ENCODE peak calls at places on chromosome 20, in five cellular contexts. One of them, this sample, is unnamed.

GRCh38 chr20:24808616-24809015 is 140.5 kb upstream of the CST7 start:
- DNase-seq in tibial nerve: no peak
- DNase-seq in small intestine: no peak
- DNase-seq in testis: no peak
- DNase-seq in transverse colon: no peak
- DNase-seq in this sample: no peak

GRCh38 chr20:7155794-7156193 is 388.3 kb downstream of the BMP2 start:
- DNase-seq in tibial nerve: no peak
- DNase-seq in small intestine: peak; percentile 1
- DNase-seq in testis: no peak
- DNase-seq in transverse colon: no peak
- DNase-seq in this sample: no peak

GRCh38 chr20:62752181-62752670 is 43.6 kb downstream of the NTSR1 start:
- DNase-seq in tibial nerve: no peak
- DNase-seq in small intestine: no peak
- DNase-seq in testis: no peak
- DNase-seq in transverse colon: no peak
- DNase-seq in this sample: no peak

GRCh38 chr20:37282558-37282957 is 6.9 kb upstream of the MANBAL start:
- DNase-seq in tibial nerve: no peak
- DNase-seq in small intestine: no peak
- DNase-seq in testis: peak; percentile 71
- DNase-seq in transverse colon: peak; percentile 19
- DNase-seq in this sample: no peak

GRCh38 chr20:58019850-58020625 is 208.4 kb downstream of the ANKRD60 start:
- DNase-seq in tibial nerve: no peak
- DNase-seq in small intestine: no peak
- DNase-seq in testis: no peak
- DNase-seq in transverse colon: no peak
- DNase-seq in this sample: no peak

GRCh38 chr20:61371501-61372150 is 119.6 kb downstream of the CDH4 start:
- DNase-seq in tibial nerve: no peak
- DNase-seq in small intestine: no peak
- DNase-seq in testis: no peak
- DNase-seq in transverse colon: no peak
- DNase-seq in this sample: no peak

GRCh38 chr20:41275181-41275793 is 42.2 kb downstream of the ZHX3 start:
- DNase-seq in tibial nerve: no peak
- DNase-seq in small intestine: no peak
- DNase-seq in testis: no peak
- DNase-seq in transverse colon: no peak
- DNase-seq in this sample: no peak

GRCh38 chr20:37807491-37807890 is 95.4 kb upstream of the VSTM2L start:
- DNase-seq in tibial nerve: no peak
- DNase-seq in small intestine: no peak
- DNase-seq in testis: no peak
- DNase-seq in transverse colon: no peak
- DNase-seq in this sample: no peak

GRCh38 chr20:22584630-22584921 is 204 bp upstream of the FOXA2 start:
- DNase-seq in tibial nerve: no peak
- DNase-seq in small intestine: peak; percentile 47
- DNase-seq in testis: no peak
- DNase-seq in transverse colon: peak; percentile 88
- DNase-seq in this sample: no peak

GRCh38 chr20:49283703-49284625 is 6.1 kb upstream of the ZNFX1 start:
- DNase-seq in tibial nerve: no peak
- DNase-seq in small intestine: no peak
- DNase-seq in testis: no peak
- DNase-seq in transverse colon: no peak
- DNase-seq in this sample: no peak

GRCh38 chr20:18224968-18225568 is 63.3 kb upstream of the ZNF133 start:
- DNase-seq in tibial nerve: peak; percentile 52
- DNase-seq in small intestine: peak; percentile 9
- DNase-seq in testis: peak; percentile 29
- DNase-seq in transverse colon: no peak
- DNase-seq in this sample: no peak

GRCh38 chr20:54642733-54643667 is 167.6 kb downstream of the DOK5 start:
- DNase-seq in tibial nerve: no peak
- DNase-seq in small intestine: no peak
- DNase-seq in testis: no peak
- DNase-seq in transverse colon: no peak
- DNase-seq in this sample: no peak

GRCh38 chr20:8782804-8783203 is 286.1 kb upstream of the PLCB4 start:
- DNase-seq in tibial nerve: no peak
- DNase-seq in small intestine: no peak
- DNase-seq in testis: no peak
- DNase-seq in transverse colon: no peak
- DNase-seq in this sample: no peak

GRCh38 chr20:53940883-53941546 is 129.4 kb downstream of the BCAS1 start:
- DNase-seq in tibial nerve: peak; percentile 47
- DNase-seq in small intestine: peak; percentile 51
- DNase-seq in testis: no peak
- DNase-seq in transverse colon: no peak
- DNase-seq in this sample: peak; percentile 64

GRCh38 chr20:20677186-20677585 is 35.3 kb downstream of the RALGAPA2 start:
- DNase-seq in tibial nerve: no peak
- DNase-seq in small intestine: no peak
- DNase-seq in testis: no peak
- DNase-seq in transverse colon: no peak
- DNase-seq in this sample: no peak

GRCh38 chr20:25048519-25048952 is 9.4 kb downstream of the ACSS1 start:
- DNase-seq in tibial nerve: no peak
- DNase-seq in small intestine: no peak
- DNase-seq in testis: peak; percentile 78
- DNase-seq in transverse colon: peak; percentile 7
- DNase-seq in this sample: no peak

GRCh38 chr20:17902531-17903083 is 66.0 kb downstream of the SNX5 start:
- DNase-seq in tibial nerve: no peak
- DNase-seq in small intestine: no peak
- DNase-seq in testis: no peak
- DNase-seq in transverse colon: no peak
- DNase-seq in this sample: no peak

GRCh38 chr20:39082686-39083085 is 120.5 kb downstream of the DHX35 start:
- DNase-seq in tibial nerve: no peak
- DNase-seq in small intestine: no peak
- DNase-seq in testis: no peak
- DNase-seq in transverse colon: no peak
- DNase-seq in this sample: no peak

GRCh38 chr20:51696304-51697118 is 71.7 kb downstream of the ATP9A start:
- DNase-seq in tibial nerve: no peak
- DNase-seq in small intestine: no peak
- DNase-seq in testis: no peak
- DNase-seq in transverse colon: no peak
- DNase-seq in this sample: no peak

GRCh38 chr20:58649288-58650180 is 1.5 kb upstream of the STX16 start:
- DNase-seq in tibial nerve: no peak
- DNase-seq in small intestine: peak; percentile 21
- DNase-seq in testis: no peak
- DNase-seq in transverse colon: peak; percentile 28
- DNase-seq in this sample: peak; percentile 91

GRCh38 chr20:51371720-51372119 is 170.8 kb downstream of the NFATC2 start:
- DNase-seq in tibial nerve: no peak
- DNase-seq in small intestine: no peak
- DNase-seq in testis: no peak
- DNase-seq in transverse colon: no peak
- DNase-seq in this sample: no peak

GRCh38 chr20:63441777-63442493 is 30.5 kb downstream of the KCNQ2 start:
- DNase-seq in tibial nerve: peak; percentile 15
- DNase-seq in small intestine: peak; percentile 26
- DNase-seq in testis: peak; percentile 74
- DNase-seq in transverse colon: peak; percentile 51
- DNase-seq in this sample: no peak

GRCh38 chr20:3843490-3843889 is 3.1 kb upstream of the MAVS start:
- DNase-seq in tibial nerve: no peak
- DNase-seq in small intestine: peak; percentile 42
- DNase-seq in testis: no peak
- DNase-seq in transverse colon: peak; percentile 42
- DNase-seq in this sample: no peak

GRCh38 chr20:60630609-60631008 is 621.5 kb upstream of the CDH4 start:
- DNase-seq in tibial nerve: no peak
- DNase-seq in small intestine: no peak
- DNase-seq in testis: no peak
- DNase-seq in transverse colon: no peak
- DNase-seq in this sample: no peak

GRCh38 chr20:36311854-36312723 is 6.0 kb downstream of the DLGAP4 start:
- DNase-seq in tibial nerve: no peak
- DNase-seq in small intestine: no peak
- DNase-seq in testis: no peak
- DNase-seq in transverse colon: no peak
- DNase-seq in this sample: no peak

GRCh38 chr20:3710027-3710426 is 2.4 kb downstream of the SIGLEC1 start:
- DNase-seq in tibial nerve: no peak
- DNase-seq in small intestine: no peak
- DNase-seq in testis: no peak
- DNase-seq in transverse colon: no peak
- DNase-seq in this sample: no peak

GRCh38 chr20:41249781-41250281 is 67.7 kb downstream of the ZHX3 start:
- DNase-seq in tibial nerve: no peak
- DNase-seq in small intestine: no peak
- DNase-seq in testis: no peak
- DNase-seq in transverse colon: no peak
- DNase-seq in this sample: no peak

GRCh38 chr20:44692932-44693476 is 22.2 kb upstream of the CCN5 start:
- DNase-seq in tibial nerve: peak; percentile 88
- DNase-seq in small intestine: peak; percentile 15
- DNase-seq in testis: peak; percentile 76
- DNase-seq in transverse colon: peak; percentile 22
- DNase-seq in this sample: peak; percentile 95

DNA sequence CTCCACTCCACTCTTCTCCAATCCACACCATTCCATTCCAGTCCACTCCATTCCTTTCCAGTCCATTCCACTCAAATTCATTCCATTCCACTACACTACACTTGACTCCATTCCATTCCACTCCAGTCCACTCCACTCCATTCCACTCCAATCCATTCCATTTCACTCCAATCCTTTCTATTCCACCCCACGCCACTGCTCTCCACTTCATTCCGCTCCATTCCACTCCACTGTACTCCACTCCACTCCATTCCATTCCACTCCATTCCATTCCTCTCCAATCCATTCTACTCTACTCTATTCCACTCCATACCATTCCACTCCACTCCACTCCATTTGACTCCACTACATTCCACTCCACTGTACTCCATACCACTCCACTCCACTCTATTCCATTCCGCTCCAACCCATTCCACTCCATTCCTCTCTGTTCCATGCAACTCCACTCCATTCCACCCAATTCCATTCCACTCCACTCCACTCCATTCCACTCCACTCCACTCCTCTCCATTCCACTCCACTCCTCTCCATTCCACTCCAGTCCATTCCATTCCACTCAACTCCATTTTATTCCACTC is 23.4 kb upstream of the DEFB125 start:
- DNase-seq in tibial nerve: no peak
- DNase-seq in small intestine: no peak
- DNase-seq in testis: no peak
- DNase-seq in transverse colon: no peak
- DNase-seq in this sample: no peak
- H3K9me3 ChIP-seq in tibial nerve: no peaks in the 10 kb centered on the region
- H3K9me3 ChIP-seq in small intestine: peaks cover 10% of the 10 kb centered on the region
- H3K9me3 ChIP-seq in testis: no peaks in the 10 kb centered on the region
- H3K9me3 ChIP-seq in transverse colon: no peaks in the 10 kb centered on the region
- H3K9me3 ChIP-seq in this sample: no peaks in the 10 kb centered on the region

GRCh38 chr20:5171074-5171789 is 44.4 kb downstream of the CDS2 start:
- DNase-seq in tibial nerve: no peak
- DNase-seq in small intestine: no peak
- DNase-seq in testis: peak; percentile 40
- DNase-seq in transverse colon: no peak
- DNase-seq in this sample: no peak
- H3K27ac ChIP-seq in tibial nerve: peak overlapping the region; percentile 41
- H3K27ac ChIP-seq in small intestine: peak overlapping the region; percentile 13
- H3K27ac ChIP-seq in testis: peak overlapping the region; percentile 28
- H3K27ac ChIP-seq in transverse colon: no peak overlapping the region
- H3K27ac ChIP-seq in this sample: peak overlapping the region; percentile 73

GRCh38 chr20:15682690-15683089 is 890.6 kb downstream of the KIF16B start:
- DNase-seq in tibial nerve: no peak
- DNase-seq in small intestine: no peak
- DNase-seq in testis: no peak
- DNase-seq in transverse colon: no peak
- DNase-seq in this sample: no peak
- H3K9me3 ChIP-seq in tibial nerve: no peaks in the 10 kb centered on the region
- H3K9me3 ChIP-seq in small intestine: peaks cover 1% of the 10 kb centered on the region
- H3K9me3 ChIP-seq in testis: no peaks in the 10 kb centered on the region
- H3K9me3 ChIP-seq in transverse colon: no peaks in the 10 kb centered on the region
- H3K9me3 ChIP-seq in this sample: no peaks in the 10 kb centered on the region

DNA sequence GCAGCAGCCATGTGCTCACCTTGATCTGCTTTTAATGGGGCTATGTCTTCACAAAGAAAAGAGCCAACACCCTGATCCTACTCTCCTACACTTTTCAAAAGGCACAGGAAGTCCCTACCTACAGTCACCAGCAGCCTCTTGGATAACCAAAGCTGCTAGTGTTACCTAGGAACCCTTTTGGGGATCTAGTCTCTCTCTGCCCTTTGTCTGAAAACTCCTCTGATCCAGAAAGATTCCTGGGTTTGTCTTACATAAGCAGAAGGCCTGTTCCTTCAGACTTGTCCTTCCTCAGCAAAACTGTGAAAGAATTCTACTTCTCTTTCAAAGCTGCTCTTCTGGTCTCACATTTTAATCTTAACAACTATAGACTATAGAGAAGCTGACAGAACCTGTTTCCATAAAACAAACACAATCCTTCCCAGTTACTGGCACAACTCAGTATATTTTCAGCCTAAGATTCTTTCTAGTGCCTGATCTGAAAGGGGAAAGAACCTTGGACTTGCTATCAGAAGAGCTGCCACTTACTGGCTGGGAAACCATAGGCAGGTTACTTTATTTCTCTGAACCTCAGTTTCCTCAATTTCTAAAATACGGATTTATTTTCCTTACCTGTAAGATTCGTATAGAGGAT is 2.9 kb downstream of the PLAGL2 start:
- DNase-seq in tibial nerve: no peak
- DNase-seq in small intestine: peak; percentile 63
- DNase-seq in testis: no peak
- DNase-seq in transverse colon: no peak
- DNase-seq in this sample: no peak
- H3K27ac ChIP-seq in tibial nerve: peak overlapping the region; percentile 32
- H3K27ac ChIP-seq in small intestine: peak overlapping the region; percentile 73
- H3K27ac ChIP-seq in testis: peak overlapping the region; percentile 91
- H3K27ac ChIP-seq in transverse colon: peak overlapping the region; percentile 83
- H3K27ac ChIP-seq in this sample: peak overlapping the region; percentile 90

DNA sequence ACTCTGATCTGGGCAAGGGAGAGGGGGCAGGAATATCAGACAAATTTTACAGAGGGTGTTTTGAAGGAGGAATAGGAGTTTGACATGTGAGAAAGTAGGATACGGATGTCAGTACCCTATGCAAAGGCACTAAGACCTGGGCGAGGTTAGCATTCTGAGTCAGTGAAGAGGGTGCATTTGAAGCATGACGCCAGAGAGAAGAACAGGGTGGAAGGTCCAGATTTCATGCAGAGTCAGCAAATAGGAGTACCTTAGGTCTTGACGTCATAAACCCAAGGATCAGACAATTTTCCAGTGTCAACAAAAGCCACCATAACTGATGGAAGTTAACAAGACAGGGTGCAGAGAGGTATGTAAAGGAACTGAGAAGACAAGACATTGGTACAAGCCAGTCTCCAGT is 839.2 kb downstream of the KIF16B start:
- DNase-seq in tibial nerve: no peak
- DNase-seq in small intestine: no peak
- DNase-seq in testis: no peak
- DNase-seq in transverse colon: no peak
- DNase-seq in this sample: no peak
- H3K9me3 ChIP-seq in tibial nerve: no peaks in the 10 kb centered on the region
- H3K9me3 ChIP-seq in small intestine: no peaks in the 10 kb centered on the region
- H3K9me3 ChIP-seq in testis: no peaks in the 10 kb centered on the region
- H3K9me3 ChIP-seq in transverse colon: no peaks in the 10 kb centered on the region
- H3K9me3 ChIP-seq in this sample: no peaks in the 10 kb centered on the region

GRCh38 chr20:539236-539635 is 4.4 kb downstream of the CSNK2A1 start:
- DNase-seq in tibial nerve: no peak
- DNase-seq in small intestine: no peak
- DNase-seq in testis: no peak
- DNase-seq in transverse colon: no peak
- DNase-seq in this sample: no peak
- H3K27ac ChIP-seq in tibial nerve: no peak overlapping the region
- H3K27ac ChIP-seq in small intestine: no peak overlapping the region
- H3K27ac ChIP-seq in testis: peak overlapping the region; percentile 43
- H3K27ac ChIP-seq in transverse colon: no peak overlapping the region
- H3K27ac ChIP-seq in this sample: no peak overlapping the region